ENCODE peak calls at places on chromosomes 7 and 10, in five cellular contexts. K is aorta; O is stimulated activated naive B cell treated with anti-CD40 and anti-IgM and Interleukin-4, amounts not matched to agents 10 μg/mL and 1 μg/mL and 100 μg/mL, for 72 hours; M is pancreas; V is activated CD8-positive, alpha-beta T cell treated with anti-CD3 and anti-CD28 coated beads, Interleukin-2, amount 10 ng/mL, durations not matched to agents 7 days and 5 days. G is an unnamed sample.

GRCh38 chr10:69048103-69048502 is 39.8 kb upstream of the SRGN start:
- ATAC-seq in K (peak), O (peak), M (peak), V (no peak), G (peak)

GRCh38 chr7:22255834-22256233 is 101.1 kb downstream of the RAPGEF5 start:
- ATAC-seq in K (peak), O (no peak), M (peak), V (no peak), G (no peak)

GRCh38 chr10:129853236-129853946 is 110.7 kb downstream of the EBF3 start:
- ATAC-seq in K (no peak), O (no peak), M (peak), V (no peak), G (no peak)

GRCh38 chr7:105131033-105131656 is 117.1 kb downstream of the KMT2E start:
- ATAC-seq in K (no peak), O (peak), M (no peak), V (no peak), G (no peak)

GRCh38 chr10:33315891-33316290 is 18.6 kb downstream of the NRP1 start:
- ATAC-seq in K (no peak), O (no peak), M (peak), V (no peak), G (no peak)

GRCh38 chr10:68167271-68167670 is 58.0 kb downstream of the MYPN start:
- ATAC-seq in K (no peak), O (no peak), M (no peak), V (no peak), G (no peak)

GRCh38 chr7:25777969-25778767 is 373.8 kb upstream of the NFE2L3 start:
- ATAC-seq in K (no peak), O (no peak), M (no peak), V (no peak), G (no peak)

GRCh38 chr7:37198188-37198905 is 250.3 kb downstream of the ELMO1 start:
- ATAC-seq in K (no peak), O (no peak), M (peak), V (no peak), G (no peak)

GRCh38 chr10:102235598-102235920 is 5.8 kb downstream of the PITX3 start:
- ATAC-seq in K (no peak), O (no peak), M (no peak), V (no peak), G (no peak)

GRCh38 chr7:154231732-154232131 is 179.5 kb downstream of the DPP6 start:
- ATAC-seq in K (no peak), O (no peak), M (no peak), V (no peak), G (no peak)

GRCh38 chr7:76392531-76393115 is 16.9 kb downstream of the SSC4D start:
- ATAC-seq in K (no peak), O (peak), M (peak), V (peak), G (no peak)

GRCh38 chr10:127142141-127142540 is 54.2 kb downstream of the INSYN2A start:
- ATAC-seq in K (no peak), O (no peak), M (no peak), V (no peak), G (no peak)

GRCh38 chr10:18020523-18020922 is 68.8 kb downstream of the SLC39A12 start:
- ATAC-seq in K (no peak), O (no peak), M (no peak), V (no peak), G (no peak)

GRCh38 chr7:129924602-129925001 is 28.2 kb downstream of the UBE2H start:
- ATAC-seq in K (no peak), O (peak), M (peak), V (no peak), G (no peak)

GRCh38 chr7:139944248-139944647 is 115.2 kb downstream of the TBXAS1 start:
- ATAC-seq in K (no peak), O (no peak), M (no peak), V (no peak), G (no peak)

GRCh38 chr10:123013456-123014419 is 4.9 kb downstream of the ACADSB start:
- ATAC-seq in K (no peak), O (no peak), M (no peak), V (no peak), G (no peak)

GRCh38 chr7:36602975-36603887 is 121.1 kb downstream of the AOAH start:
- ATAC-seq in K (no peak), O (peak), M (no peak), V (no peak), G (no peak)

GRCh38 chr10:3411044-3411443 is 238.5 kb upstream of the PITRM1 start:
- ATAC-seq in K (peak), O (no peak), M (no peak), V (no peak), G (no peak)

GRCh38 chr7:47724335-47724982 is 142.5 kb upstream of the TNS3 start:
- ATAC-seq in K (no peak), O (no peak), M (no peak), V (no peak), G (no peak)

GRCh38 chr7:158005531-158005930 is 582.1 kb downstream of the PTPRN2 start:
- ATAC-seq in K (no peak), O (no peak), M (no peak), V (no peak), G (no peak)

GRCh38 chr7:22255342-22255741 is 101.6 kb downstream of the RAPGEF5 start:
- ATAC-seq in K (no peak), O (no peak), M (peak), V (no peak), G (no peak)

GRCh38 chr7:5397657-5398237 is 25.9 kb downstream of the TNRC18 start:
- ATAC-seq in K (no peak), O (no peak), M (peak), V (no peak), G (no peak)

GRCh38 chr10:80952436-80952835 is 414.7 kb downstream of the SH2D4B start:
- ATAC-seq in K (no peak), O (no peak), M (no peak), V (no peak), G (no peak)

GRCh38 chr10:12067336-12067735 is 1.4 kb upstream of the DHTKD1 start:
- ATAC-seq in K (no peak), O (no peak), M (no peak), V (no peak), G (no peak)

GRCh38 chr10:6018422-6018821 is 41.1 kb upstream of the IL15RA start:
- ATAC-seq in K (no peak), O (no peak), M (peak), V (no peak), G (peak)

GRCh38 chr7:55161154-55161687 is 142.4 kb downstream of the EGFR start:
- ATAC-seq in K (no peak), O (no peak), M (no peak), V (no peak), G (no peak)

GRCh38 chr7:141014091-141014490 is 661 bp downstream of the MRPS33 start:
- ATAC-seq in K (no peak), O (peak), M (peak), V (peak), G (no peak)

GRCh38 chr7:20745716-20746115 is 41.0 kb downstream of the SP8 start:
- ATAC-seq in K (no peak), O (no peak), M (no peak), V (no peak), G (no peak)

GRCh38 chr7:2919256-2919655 is 75.1 kb upstream of the GNA12 start:
- ATAC-seq in K (no peak), O (no peak), M (no peak), V (no peak), G (no peak)

GRCh38 chr10:103854265-103854686 is 1.1 kb downstream of the SH3PXD2A start:
- ATAC-seq in K (no peak), O (peak), M (no peak), V (no peak), G (no peak)